ENCODE peak calls at places on chromosomes 2 and 18, in four cellular contexts. Z is AG04449, P is HFF-Myc, G is keratinocyte. E is an unnamed sample.

GRCh38 chr2:217599906-217600305 is 402.9 kb downstream of the TNS1 start:
- DNase-seq in Z (no peak), P (no peak), G (no peak), E (no peak)

GRCh38 chr18:70448588-70448987 is 159.7 kb downstream of the SOCS6 start:
- DNase-seq in Z (no peak), P (no peak), G (no peak), E (no peak)

GRCh38 chr2:37698931-37699481 is 27.6 kb upstream of the CDC42EP3 start:
- DNase-seq in Z (no peak), P (no peak), G (no peak), E (peak)

GRCh38 chr2:150090031-150090430 is 397.4 kb downstream of the RND3 start:
- DNase-seq in Z (no peak), P (no peak), G (no peak), E (no peak)

GRCh38 chr2:45892757-45893156 is 241.3 kb downstream of the PRKCE start:
- DNase-seq in Z (no peak), P (no peak), G (no peak), E (no peak)

GRCh38 chr2:58157754-58158153 is 83.4 kb downstream of the FANCL start:
- DNase-seq in Z (no peak), P (no peak), G (no peak), E (no peak)

GRCh38 chr2:42675815-42676214 is 88.1 kb downstream of the OXER1 start:
- DNase-seq in Z (no peak), P (no peak), G (no peak), E (no peak)

GRCh38 chr2:42964444-42965081 is 172.2 kb upstream of the HAAO start:
- DNase-seq in Z (peak), P (peak), G (no peak), E (peak)

GRCh38 chr18:67510831-67511230 is 5.7 kb downstream of the DSEL start:
- DNase-seq in Z (no peak), P (no peak), G (no peak), E (no peak)

GRCh38 chr2:42787788-42788477 is 4.5 kb downstream of the HAAO start:
- DNase-seq in Z (no peak), P (no peak), G (no peak), E (no peak)

GRCh38 chr2:218733615-218734021 is 23.0 kb downstream of the TTLL4 start:
- DNase-seq in Z (peak), P (no peak), G (no peak), E (peak)

GRCh38 chr2:203636896-203637818 is 69.3 kb upstream of the CD28 start:
- DNase-seq in Z (no peak), P (no peak), G (no peak), E (no peak)

GRCh38 chr2:199851499-199851816 is 466 bp upstream of the FTCDNL1 start:
- DNase-seq in Z (no peak), P (no peak), G (no peak), E (no peak)
- TF ChIP-seq CTCF in Z (no peak), P (no peak), G (no peak), E (no peak)

GRCh38 chr18:61581578-61582204 is 248.5 kb downstream of the CDH20 start:
- DNase-seq in Z (no peak), P (no peak), G (no peak), E (no peak)
- H3K4me3 ChIP-seq in Z (peak), P (peak), G (peak), E (peak)

DNA sequence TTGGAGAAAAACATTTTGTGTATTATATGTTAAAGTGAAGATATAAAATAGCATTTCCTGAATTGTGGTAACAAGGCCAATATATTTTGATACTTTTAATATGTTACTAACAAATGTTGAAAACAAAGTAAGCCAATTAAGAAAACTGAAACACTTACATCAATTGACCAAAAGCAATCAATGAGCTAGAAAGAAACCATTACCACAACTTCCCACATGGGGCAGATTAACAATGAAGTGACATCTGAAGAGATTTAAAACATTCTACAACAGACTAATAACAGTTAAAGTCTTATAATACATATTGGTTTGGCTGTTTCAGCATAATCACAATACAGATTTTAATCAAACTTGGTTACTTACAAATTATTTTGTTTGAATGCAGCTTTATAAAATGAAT is 282.4 kb upstream of the NETO1 start:
- DNase-seq in Z (no peak), P (no peak), G (no peak), E (no peak)
- TF ChIP-seq CTCF in Z (no peak), P (no peak), G (no peak), E (peak)

DNA sequence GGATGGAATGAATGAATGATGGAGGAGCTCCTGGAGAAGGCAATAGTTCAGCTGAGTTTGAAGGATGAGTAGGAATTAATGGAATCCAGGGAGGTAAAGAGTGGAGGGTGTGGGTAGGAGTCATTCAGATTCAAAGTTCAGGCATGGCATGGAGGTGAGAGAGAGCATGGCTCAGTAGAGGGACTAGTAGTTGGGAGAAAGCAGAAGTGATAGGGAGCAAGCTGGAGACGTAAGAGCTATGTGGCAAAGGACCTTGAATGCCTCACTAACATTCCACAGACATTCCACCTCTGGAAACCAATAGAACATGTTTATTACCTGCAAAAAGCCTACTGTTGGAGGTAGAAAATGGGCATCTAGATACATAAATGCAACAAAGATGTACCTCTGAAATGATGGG is 170.1 kb downstream of the HAUS1 start:
- DNase-seq in Z (no peak), P (no peak), G (no peak), E (no peak)
- H3K4me3 ChIP-seq in Z (no peak), P (no peak), G (no peak), E (no peak)

DNA sequence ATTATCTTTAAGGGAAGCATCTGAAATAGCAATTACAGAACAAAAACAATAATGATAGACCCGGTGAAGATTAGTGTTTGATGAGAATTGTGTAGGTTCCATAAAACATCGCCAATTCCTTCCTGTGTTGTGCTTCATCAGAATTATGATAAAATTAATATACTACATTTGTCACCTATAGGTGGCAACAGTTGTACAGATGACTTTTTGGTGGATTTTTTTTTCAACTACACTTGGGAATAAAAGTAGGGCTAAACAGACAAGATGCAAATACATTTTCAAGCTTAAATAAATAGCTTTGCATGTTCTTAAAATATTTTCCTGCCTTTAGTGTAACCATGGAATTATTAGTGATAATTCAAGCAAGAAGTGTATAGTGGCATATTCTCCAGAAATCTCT is 7.0 kb upstream of the LYPD1 start:
- DNase-seq in Z (no peak), P (no peak), G (no peak), E (no peak)
- TF ChIP-seq CTCF in Z (no peak), P (no peak), G (no peak), E (peak)

DNA sequence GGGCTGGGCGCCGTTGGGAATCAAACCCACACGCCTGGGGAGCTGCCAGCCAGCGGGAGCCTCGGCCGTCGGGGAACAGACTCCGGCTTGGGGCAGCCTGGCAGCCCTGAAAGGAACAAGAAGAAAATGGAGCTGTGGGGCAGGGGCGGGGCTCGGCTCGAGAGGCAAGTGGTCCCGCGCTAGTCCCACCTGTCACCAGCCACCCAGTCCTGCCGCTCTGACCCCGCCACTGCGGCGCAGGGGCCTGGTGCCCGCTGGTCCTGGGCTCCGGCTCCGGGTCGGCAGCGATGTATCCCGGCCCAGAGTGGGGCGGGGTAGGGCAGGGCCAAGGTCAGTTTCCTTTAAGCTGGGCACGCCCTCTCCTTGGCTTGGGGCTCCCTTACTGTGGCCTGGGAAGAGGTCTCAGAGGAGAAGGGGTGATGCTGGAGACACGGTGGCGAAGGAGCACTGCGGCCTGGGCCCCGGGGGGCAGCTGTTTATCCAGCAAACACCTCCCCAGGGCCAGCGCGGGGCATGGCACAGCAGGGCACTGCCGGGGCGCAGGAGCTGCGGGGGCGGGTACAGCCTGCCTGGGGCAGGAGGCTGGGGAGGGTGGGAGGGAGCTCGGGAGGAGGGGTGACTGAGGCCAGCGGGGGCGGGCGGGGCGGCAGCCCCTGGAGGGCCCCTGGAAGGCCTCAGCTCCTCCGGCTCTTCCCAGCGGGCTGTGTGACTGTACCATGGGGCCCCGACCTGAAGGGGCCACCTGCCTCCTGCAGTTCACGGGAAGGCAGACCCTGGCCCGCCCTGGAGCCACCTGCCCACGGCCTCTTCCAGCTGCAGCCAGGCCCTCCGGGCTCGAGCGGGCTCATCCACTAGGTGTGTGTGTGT is 15.6 kb downstream of the ODC1 start:
- DNase-seq in Z (no peak), P (no peak), G (no peak), E (no peak)
- H3K4me3 ChIP-seq in Z (no peak), P (no peak), G (peak), E (peak)

GRCh38 chr2:230322561-230323384 is 4.2 kb upstream of the SP140L start:
- DNase-seq in Z (no peak), P (no peak), G (no peak), E (no peak)
- TF ChIP-seq CTCF in Z (no peak), P (no peak), G (no peak), E (no peak)

E was measured in epithelial cell of proximal tubule.